ENCODE peak calls at places on chromosomes 3 and 15, in nine cellular contexts. C is CD8-positive, alpha-beta memory T cell; G is GM13976; H is stimulated activated naive B cell treated with anti-CD40 and anti-IgM and Interleukin-4, amounts not matched to agents 10 μg/mL and 1 μg/mL and 100 μg/mL, for 72 hours; F is stimulated activated CD8-positive, alpha-beta memory T cell treated with anti-CD3 and anti-CD28 coated beads, Interleukin-15, amount 100 ng/mL, for 4 hours; D is central memory CD4-positive, alpha-beta T cell; R is pons; E is GM03348; W is T47D. Y is an unnamed sample.

GRCh38 chr3:49346797-49347251 is 7.0 kb upstream of the USP4 start:
- DNase-seq in F (no peak), E (peak), G (no peak), H (no peak), D (no peak), C (no peak), W (no peak), R (no peak), Y (no peak)

GRCh38 chr3:52787246-52787645 is 7.3 kb upstream of the ITIH3 start:
- DNase-seq in F (no peak), G (no peak), R (no peak), C (no peak), W (no peak), D (no peak), H (no peak), E (no peak), Y (no peak)

GRCh38 chr15:20376872-20377271 is 164.7 kb downstream of the GOLGA6L6 start:
- DNase-seq in F (no peak), G (no peak), E (no peak), C (no peak), R (no peak), D (no peak), H (no peak), W (no peak), Y (no peak)

GRCh38 chr15:56307180-56307579 is 58.0 kb upstream of the TEX9 start:
- DNase-seq in R (no peak), F (no peak), H (no peak), C (no peak), G (no peak), W (no peak), D (no peak), E (no peak), Y (no peak)

GRCh38 chr15:68023307-68024101 is 30.6 kb upstream of the PIAS1 start:
- DNase-seq in G (no peak), E (no peak), D (no peak), R (no peak), W (no peak), C (no peak), F (no peak), H (no peak), Y (no peak)

GRCh38 chr3:30695302-30696061 is 89.1 kb downstream of the TGFBR2 start:
- DNase-seq in H (no peak), C (no peak), R (no peak), W (no peak), D (no peak), F (no peak), G (no peak), E (no peak), Y (no peak)

GRCh38 chr3:126995926-126996512 is 13.1 kb downstream of the PLXNA1 start:
- DNase-seq in H (no peak), C (no peak), R (no peak), W (no peak), G (no peak), F (no peak), D (no peak), E (no peak), Y (no peak)

GRCh38 chr3:17551333-17551732 is 191.1 kb downstream of the TBC1D5 start:
- DNase-seq in C (no peak), R (peak), G (no peak), W (no peak), E (no peak), F (no peak), H (no peak), D (no peak), Y (no peak)

GRCh38 chr3:196812853-196813252 is 54.9 kb upstream of the SENP5 start:
- DNase-seq in G (no peak), H (no peak), C (no peak), E (no peak), R (no peak), D (no peak), F (no peak), W (no peak), Y (no peak)

GRCh38 chr3:127894461-127894860 is 20.6 kb upstream of the KBTBD12 start:
- DNase-seq in D (no peak), H (no peak), F (no peak), R (no peak), W (no peak), G (no peak), E (no peak), C (no peak), Y (no peak)

GRCh38 chr3:168531116-168531515 is 435.4 kb upstream of the GOLIM4 start:
- DNase-seq in F (no peak), R (peak), C (no peak), W (no peak), G (no peak), H (no peak), E (no peak), D (no peak), Y (no peak)

GRCh38 chr3:116019254-116019763 is 396.0 kb downstream of the GAP43 start:
- DNase-seq in F (no peak), D (no peak), H (no peak), G (no peak), W (no peak), E (no peak), C (no peak), R (no peak), Y (no peak)